ENCODE peak calls at places on chromosomes 12 and 14, in nine cellular contexts. D is CD8-positive, alpha-beta T cell; B is H7; A is cardiac muscle cell; I is lung microvascular endothelial cell; Y is DMS79 treated with DMSO at 0.1 percent for 48 hours; P is natural killer cell; R is fibroblast of the aortic adventitia; E is hypothalamus. S is an unnamed sample.

GRCh38 chr12:39235990-39236767 is 206.7 kb downstream of the KIF21A start:
- DNase-seq in D (no peak), B (no peak), A (no peak), I (no peak), Y (no peak), P (no peak), R (no peak), E (no peak), S (no peak)

GRCh38 chr12:31749024-31749704 is 20.3 kb upstream of the AMN1 start:
- DNase-seq in D (peak), B (peak), A (no peak), I (peak), Y (peak), P (peak), R (peak), E (no peak), S (peak)

GRCh38 chr12:82383930-82384513 is 25.7 kb downstream of the METTL25 start:
- DNase-seq in D (no peak), B (no peak), A (peak), I (peak), Y (no peak), P (no peak), R (peak), E (no peak), S (peak)

GRCh38 chr14:95253039-95253620 is 66.6 kb downstream of the CLMN start:
- DNase-seq in D (no peak), B (no peak), A (no peak), I (peak), Y (no peak), P (no peak), R (no peak), E (no peak), S (peak)

GRCh38 chr12:121797937-121798801 is 4.7 kb upstream of the RHOF start:
- DNase-seq in D (no peak), B (peak), A (no peak), I (peak), Y (peak), P (no peak), R (peak), E (peak), S (no peak)

GRCh38 chr14:90698379-90698869 is 117.8 kb downstream of the TTC7B start:
- DNase-seq in D (no peak), B (no peak), A (no peak), I (peak), Y (peak), P (no peak), R (peak), E (peak), S (no peak)

GRCh38 chr12:104578453-104578852 is 121.7 kb downstream of the CHST11 start:
- DNase-seq in D (no peak), B (no peak), A (no peak), I (no peak), Y (no peak), P (no peak), R (peak), E (no peak), S (peak)

GRCh38 chr12:102824218-102824835 is 92.7 kb downstream of the PAH start:
- DNase-seq in D (no peak), B (peak), A (peak), I (peak), Y (no peak), P (no peak), R (no peak), E (peak), S (peak)

GRCh38 chr14:77991128-77991772 is 178.9 kb upstream of the NRXN3 start:
- DNase-seq in D (no peak), B (peak), A (peak), I (no peak), Y (no peak), P (no peak), R (no peak), E (no peak), S (no peak)

GRCh38 chr14:72730468-72730867 is 163.4 kb downstream of the DPF3 start:
- DNase-seq in D (no peak), B (no peak), A (no peak), I (no peak), Y (no peak), P (no peak), R (no peak), E (no peak), S (no peak)

GRCh38 chr12:1878214-1878613 is 40.2 kb downstream of the CACNA2D4 start:
- DNase-seq in D (no peak), B (no peak), A (no peak), I (no peak), Y (no peak), P (no peak), R (no peak), E (no peak), S (no peak)

GRCh38 chr14:37150414-37150813 is 22.0 kb downstream of the SLC25A21 start:
- DNase-seq in D (no peak), B (no peak), A (peak), I (peak), Y (peak), P (no peak), R (peak), E (no peak), S (peak)